ENCODE peak calls at places on chromosomes 7 and 10, in five cellular contexts. One of them, this sample, is unnamed.

GRCh38 chr10:329361-330099 is 194.3 kb downstream of the ZMYND11 start:
- DNase-seq in hepatocyte: peak; percentile 92
- DNase-seq in GM23338: peak; percentile 37
- DNase-seq in HCT116: peak; percentile 79
- DNase-seq in GM12878: no peak
- DNase-seq in this sample: peak; percentile 85

GRCh38 chr7:36117201-36117840 is 35.7 kb upstream of the EEPD1 start:
- DNase-seq in GM23338: no peak
- DNase-seq in HCT116: no peak
- DNase-seq in hepatocyte: no peak
- DNase-seq in GM12878: no peak
- DNase-seq in this sample: no peak

GRCh38 chr7:93046641-93047040 is 71.1 kb downstream of the SAMD9 start:
- DNase-seq in GM23338: no peak
- DNase-seq in HCT116: no peak
- DNase-seq in GM12878: no peak
- DNase-seq in hepatocyte: no peak
- DNase-seq in this sample: peak; percentile 56

GRCh38 chr7:19305698-19306097 is 160.5 kb upstream of the FERD3L start:
- DNase-seq in HCT116: no peak
- DNase-seq in GM12878: no peak
- DNase-seq in GM23338: no peak
- DNase-seq in hepatocyte: no peak
- DNase-seq in this sample: no peak

GRCh38 chr10:129385600-129385999 is 81.4 kb upstream of the MGMT start:
- DNase-seq in HCT116: no peak
- DNase-seq in GM23338: no peak
- DNase-seq in hepatocyte: no peak
- DNase-seq in GM12878: no peak
- DNase-seq in this sample: no peak

GRCh38 chr7:104903044-104903443 is 111.0 kb upstream of the KMT2E start:
- DNase-seq in GM12878: no peak
- DNase-seq in GM23338: no peak
- DNase-seq in hepatocyte: no peak
- DNase-seq in HCT116: no peak
- DNase-seq in this sample: no peak

GRCh38 chr10:87538092-87538795 is 33.6 kb downstream of the MINPP1 start:
- DNase-seq in HCT116: no peak
- DNase-seq in GM12878: no peak
- DNase-seq in hepatocyte: no peak
- DNase-seq in GM23338: peak; percentile 30
- DNase-seq in this sample: no peak

GRCh38 chr7:157044943-157045660 is 34.6 kb upstream of the MNX1 start:
- DNase-seq in hepatocyte: no peak
- DNase-seq in GM12878: no peak
- DNase-seq in HCT116: no peak
- DNase-seq in GM23338: no peak
- DNase-seq in this sample: no peak

GRCh38 chr7:157497367-157497743 is 160.6 kb downstream of the DNAJB6 start:
- DNase-seq in GM23338: no peak
- DNase-seq in HCT116: no peak
- DNase-seq in hepatocyte: no peak
- DNase-seq in GM12878: no peak
- DNase-seq in this sample: no peak

GRCh38 chr7:50303082-50303893 is 1.2 kb upstream of the IKZF1 start:
- DNase-seq in GM23338: peak; percentile 63
- DNase-seq in GM12878: no peak
- DNase-seq in hepatocyte: no peak
- DNase-seq in HCT116: no peak
- DNase-seq in this sample: no peak

GRCh38 chr10:15724683-15725082 is 5.0 kb upstream of the ITGA8 start:
- DNase-seq in hepatocyte: no peak
- DNase-seq in GM12878: no peak
- DNase-seq in HCT116: no peak
- DNase-seq in GM23338: no peak
- DNase-seq in this sample: no peak

GRCh38 chr10:70368774-70369482 is 13.5 kb downstream of the LRRC20 start:
- DNase-seq in HCT116: no peak
- DNase-seq in GM23338: peak; percentile 59
- DNase-seq in GM12878: no peak
- DNase-seq in hepatocyte: no peak
- DNase-seq in this sample: no peak

GRCh38 chr7:1922071-1922869 is 252.2 kb downstream of the ELFN1 start:
- DNase-seq in hepatocyte: no peak
- DNase-seq in GM12878: no peak
- DNase-seq in HCT116: no peak
- DNase-seq in GM23338: no peak
- DNase-seq in this sample: peak; percentile 60

GRCh38 chr10:131686781-131687419 is 213.9 kb upstream of the PPP2R2D start:
- DNase-seq in HCT116: no peak
- DNase-seq in hepatocyte: no peak
- DNase-seq in GM12878: no peak
- DNase-seq in GM23338: peak; percentile 57
- DNase-seq in this sample: no peak

GRCh38 chr10:75497997-75498797 is 66.8 kb downstream of the LRMDA start:
- DNase-seq in GM12878: no peak
- DNase-seq in HCT116: peak; percentile 78
- DNase-seq in hepatocyte: peak; percentile 69
- DNase-seq in GM23338: no peak
- DNase-seq in this sample: peak; percentile 49

GRCh38 chr10:90915141-90916075 is 5.5 kb downstream of the ANKRD1 start:
- DNase-seq in HCT116: no peak
- DNase-seq in GM23338: peak; percentile 29
- DNase-seq in hepatocyte: no peak
- DNase-seq in GM12878: no peak
- DNase-seq in this sample: no peak

GRCh38 chr7:150900675-150901074 is 48.4 kb downstream of the AOC1 start:
- DNase-seq in HCT116: no peak
- DNase-seq in hepatocyte: no peak
- DNase-seq in GM23338: no peak
- DNase-seq in GM12878: no peak
- DNase-seq in this sample: no peak

GRCh38 chr7:150896562-150897209 is 44.4 kb downstream of the AOC1 start:
- DNase-seq in GM23338: no peak
- DNase-seq in GM12878: no peak
- DNase-seq in hepatocyte: no peak
- DNase-seq in HCT116: no peak
- DNase-seq in this sample: no peak

GRCh38 chr7:150895809-150896208 is 43.5 kb downstream of the AOC1 start:
- DNase-seq in hepatocyte: no peak
- DNase-seq in GM23338: no peak
- DNase-seq in GM12878: no peak
- DNase-seq in HCT116: no peak
- DNase-seq in this sample: no peak

GRCh38 chr7:150898475-150899011 is 46.2 kb downstream of the AOC1 start:
- DNase-seq in GM23338: peak; percentile 84
- DNase-seq in hepatocyte: peak; percentile 82
- DNase-seq in GM12878: no peak
- DNase-seq in HCT116: peak; percentile 51
- DNase-seq in this sample: peak; percentile 72

GRCh38 chr7:150897502-150898474 is 45.5 kb downstream of the AOC1 start:
- DNase-seq in hepatocyte: no peak
- DNase-seq in GM23338: no peak
- DNase-seq in HCT116: no peak
- DNase-seq in GM12878: no peak
- DNase-seq in this sample: no peak
- TF ChIP-seq EZH2 in hepatocyte: no peak
- TF ChIP-seq EZH2 in GM23338: no peak
- TF ChIP-seq EZH2 in HCT116: no peak
- TF ChIP-seq EZH2 in GM12878: no peak
- TF ChIP-seq EZH2 in this sample: no peak

DNA sequence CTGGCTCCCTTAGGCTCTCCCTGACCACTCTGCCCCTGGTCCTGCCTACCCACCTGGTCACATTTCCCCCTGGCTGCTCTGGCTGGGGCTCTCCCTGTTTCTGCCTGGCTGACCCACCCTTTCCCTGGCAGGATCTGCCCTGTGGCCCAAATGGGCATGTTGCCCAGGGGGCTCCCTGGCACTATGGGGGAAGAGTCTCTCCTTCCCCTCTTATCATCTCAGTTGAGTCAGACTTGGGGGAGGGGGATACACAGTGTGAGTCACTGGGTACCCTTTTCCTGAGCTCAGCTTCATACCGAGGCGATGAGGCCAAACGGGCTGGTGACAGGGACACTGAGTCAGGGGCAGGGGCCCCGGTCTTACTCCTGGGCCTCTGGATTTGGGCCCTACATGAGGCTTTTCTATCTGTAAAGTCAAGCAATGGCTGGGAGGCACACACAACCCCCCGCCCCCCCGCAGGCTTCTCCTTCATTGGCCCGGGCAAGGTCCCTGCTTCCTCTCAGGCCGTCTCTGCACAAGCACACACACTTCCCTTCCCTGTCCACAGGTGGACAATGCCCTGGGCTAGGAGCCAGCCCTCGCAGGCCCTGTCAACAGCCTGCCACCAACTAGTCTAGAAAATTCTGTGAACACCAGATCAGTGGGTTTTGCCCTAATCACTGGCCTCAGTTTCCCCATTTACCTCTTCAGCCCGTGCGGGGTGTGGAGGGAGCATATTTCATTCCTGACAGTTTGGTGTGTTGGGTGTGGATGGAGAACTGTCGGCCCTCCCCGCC is 627 bp upstream of the FLNC start:
- DNase-seq in GM23338: peak; percentile 29
- DNase-seq in hepatocyte: peak; percentile 63
- DNase-seq in GM12878: no peak
- DNase-seq in HCT116: no peak
- DNase-seq in this sample: peak; percentile 77
- H2AFZ ChIP-seq in GM23338: peak overlapping the region; percentile 66
- H2AFZ ChIP-seq in hepatocyte: no peak overlapping the region
- H2AFZ ChIP-seq in GM12878: no peak overlapping the region
- H2AFZ ChIP-seq in HCT116: peak overlapping the region; percentile 64
- H2AFZ ChIP-seq in this sample: peak overlapping the region; percentile 74

DNA sequence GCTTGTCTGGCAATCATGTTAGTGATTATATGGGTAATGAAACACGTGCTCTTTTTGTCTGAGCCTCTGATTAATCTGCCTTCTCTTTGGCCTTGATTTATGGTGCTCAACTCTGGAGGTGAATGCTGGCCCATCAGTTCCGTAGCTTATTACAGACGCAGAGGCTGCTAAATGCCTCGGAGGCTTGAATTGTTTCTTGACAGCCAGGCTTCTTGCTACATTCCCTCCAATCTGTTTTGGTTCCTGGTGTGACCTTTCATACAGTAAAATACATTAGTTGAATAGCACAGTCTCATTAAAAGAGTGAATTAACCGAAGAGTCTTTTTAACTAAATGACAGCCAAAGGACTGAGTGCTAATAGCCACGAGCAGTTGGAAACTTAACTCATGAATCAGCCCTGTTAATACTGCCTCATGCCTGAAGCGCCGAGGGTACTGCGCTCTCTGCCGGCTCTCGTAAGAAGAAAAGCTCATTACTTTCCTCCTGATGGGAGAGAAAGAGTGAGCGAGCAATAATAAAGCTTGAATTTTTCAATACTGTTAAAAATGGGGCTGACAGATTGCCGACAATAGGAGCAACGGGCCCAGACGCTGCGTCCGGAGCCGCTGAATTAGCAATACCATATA is 236.4 kb upstream of the GPR26 start:
- DNase-seq in hepatocyte: no peak
- DNase-seq in GM23338: no peak
- DNase-seq in HCT116: no peak
- DNase-seq in GM12878: no peak
- DNase-seq in this sample: no peak
- TF ChIP-seq EZH2 in hepatocyte: no peak
- TF ChIP-seq EZH2 in GM23338: no peak
- TF ChIP-seq EZH2 in HCT116: no peak
- TF ChIP-seq EZH2 in GM12878: no peak
- TF ChIP-seq EZH2 in this sample: no peak

GRCh38 chr7:47100815-47101435 is 481.0 kb downstream of the TNS3 start:
- DNase-seq in HCT116: peak; percentile 61
- DNase-seq in GM23338: peak; percentile 83
- DNase-seq in hepatocyte: peak; percentile 71
- DNase-seq in GM12878: no peak
- DNase-seq in this sample: peak; percentile 89
- H2AFZ ChIP-seq in HCT116: peak overlapping the region; percentile 98
- H2AFZ ChIP-seq in GM23338: no peak overlapping the region
- H2AFZ ChIP-seq in hepatocyte: peak overlapping the region; percentile 19
- H2AFZ ChIP-seq in GM12878: no peak overlapping the region
- H2AFZ ChIP-seq in this sample: peak overlapping the region; percentile 87

GRCh38 chr10:100723769-100724530 is 21.4 kb upstream of the PAX2 start:
- DNase-seq in GM12878: no peak
- DNase-seq in GM23338: peak; percentile 71
- DNase-seq in hepatocyte: no peak
- DNase-seq in HCT116: no peak
- DNase-seq in this sample: no peak
- TF ChIP-seq EZH2 in GM12878: no peak
- TF ChIP-seq EZH2 in GM23338: peak; percentile 100
- TF ChIP-seq EZH2 in hepatocyte: peak; percentile 97
- TF ChIP-seq EZH2 in HCT116: no peak
- TF ChIP-seq EZH2 in this sample: peak; percentile 81

DNA sequence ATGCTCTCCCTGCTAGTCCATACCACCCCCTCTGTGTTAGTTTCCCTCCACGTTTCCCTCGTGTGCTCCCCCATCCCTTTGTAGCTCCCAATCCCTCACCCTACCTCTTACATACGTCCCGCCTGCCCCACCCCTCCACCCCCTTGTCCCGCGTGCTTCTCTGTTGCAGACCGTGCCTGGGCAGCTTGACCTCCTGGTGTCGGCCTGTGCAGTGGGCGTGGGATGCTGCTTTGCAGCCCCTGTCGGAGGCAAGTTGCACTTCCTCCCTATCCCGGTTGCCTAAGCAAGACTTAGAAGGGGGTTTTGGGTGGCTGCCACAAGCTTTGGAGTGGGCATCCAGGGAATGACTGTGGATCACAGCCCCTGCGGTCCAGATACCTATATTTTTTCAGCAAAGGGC is 7.7 kb downstream of the CLCN1 start:
- DNase-seq in GM12878: no peak
- DNase-seq in hepatocyte: no peak
- DNase-seq in HCT116: no peak
- DNase-seq in GM23338: peak; percentile 22
- DNase-seq in this sample: no peak
- H2AFZ ChIP-seq in GM12878: no peak overlapping the region
- H2AFZ ChIP-seq in hepatocyte: no peak overlapping the region
- H2AFZ ChIP-seq in HCT116: no peak overlapping the region
- H2AFZ ChIP-seq in GM23338: peak overlapping the region; percentile 86
- H2AFZ ChIP-seq in this sample: no peak overlapping the region